ENCODE peak calls at places on chromosomes 12 and 14, in nine cellular contexts. One of them, this sample, is unnamed.
A peak's percentile ranks its signal among the peaks of the same experiment; 100 is the strongest.

GRCh38 chr14:61106627-61107147 is 125.6 kb downstream of the SLC38A6 start:
- DNase-seq in hepatocyte: no peak
- DNase-seq in transverse colon: no peak
- DNase-seq in stomach: no peak
- DNase-seq in HCT116: no peak
- DNase-seq in uterus: no peak
- DNase-seq in IMR-90: no peak
- DNase-seq in ovary: no peak
- DNase-seq in cardiac muscle cell: no peak
- DNase-seq in this sample: no peak

GRCh38 chr12:124914392-124915248 is at the start of gene UBC:
- DNase-seq in hepatocyte: peak; percentile 95
- DNase-seq in transverse colon: peak; percentile 95
- DNase-seq in stomach: peak; percentile 93
- DNase-seq in HCT116: peak; percentile 87
- DNase-seq in uterus: peak; percentile 89
- DNase-seq in IMR-90: peak; percentile 92
- DNase-seq in ovary: peak; percentile 94
- DNase-seq in cardiac muscle cell: peak; percentile 95
- DNase-seq in this sample: peak; percentile 93

GRCh38 chr12:170361-171225 is 43.4 kb downstream of the SLC6A12 start:
- DNase-seq in hepatocyte: no peak
- DNase-seq in transverse colon: no peak
- DNase-seq in stomach: no peak
- DNase-seq in HCT116: no peak
- DNase-seq in uterus: no peak
- DNase-seq in IMR-90: no peak
- DNase-seq in ovary: no peak
- DNase-seq in cardiac muscle cell: no peak
- DNase-seq in this sample: no peak

GRCh38 chr14:68792022-68792829 is 641 bp downstream of the ZFP36L1 start:
- DNase-seq in hepatocyte: no peak
- DNase-seq in transverse colon: no peak
- DNase-seq in stomach: peak; percentile 29
- DNase-seq in HCT116: no peak
- DNase-seq in uterus: peak; percentile 44
- DNase-seq in IMR-90: no peak
- DNase-seq in ovary: peak; percentile 51
- DNase-seq in cardiac muscle cell: no peak
- DNase-seq in this sample: peak; percentile 83

GRCh38 chr12:2447861-2448260 is 346.9 kb upstream of the FKBP4 start:
- DNase-seq in hepatocyte: no peak
- DNase-seq in transverse colon: no peak
- DNase-seq in stomach: no peak
- DNase-seq in HCT116: no peak
- DNase-seq in uterus: no peak
- DNase-seq in IMR-90: no peak
- DNase-seq in ovary: no peak
- DNase-seq in cardiac muscle cell: no peak
- DNase-seq in this sample: no peak

GRCh38 chr12:121719926-121720414 is 7.4 kb downstream of the TMEM120B start:
- DNase-seq in hepatocyte: peak; percentile 40
- DNase-seq in transverse colon: no peak
- DNase-seq in stomach: no peak
- DNase-seq in HCT116: no peak
- DNase-seq in uterus: peak; percentile 42
- DNase-seq in IMR-90: peak; percentile 93
- DNase-seq in ovary: no peak
- DNase-seq in cardiac muscle cell: peak; percentile 71
- DNase-seq in this sample: no peak

GRCh38 chr14:75871181-75871880 is 110.5 kb downstream of the TGFB3 start:
- DNase-seq in hepatocyte: peak; percentile 41
- DNase-seq in transverse colon: no peak
- DNase-seq in stomach: no peak
- DNase-seq in HCT116: no peak
- DNase-seq in uterus: no peak
- DNase-seq in IMR-90: peak; percentile 58
- DNase-seq in ovary: no peak
- DNase-seq in cardiac muscle cell: peak; percentile 76
- DNase-seq in this sample: no peak

GRCh38 chr12:95940514-95940913 is 1.9 kb downstream of the CCDC38 start:
- DNase-seq in hepatocyte: no peak
- DNase-seq in transverse colon: no peak
- DNase-seq in stomach: no peak
- DNase-seq in HCT116: no peak
- DNase-seq in uterus: no peak
- DNase-seq in IMR-90: no peak
- DNase-seq in ovary: no peak
- DNase-seq in cardiac muscle cell: no peak
- DNase-seq in this sample: no peak

GRCh38 chr12:32240210-32240609 is 133.6 kb downstream of the BICD1 start:
- DNase-seq in hepatocyte: no peak
- DNase-seq in transverse colon: no peak
- DNase-seq in stomach: no peak
- DNase-seq in HCT116: no peak
- DNase-seq in uterus: no peak
- DNase-seq in IMR-90: no peak
- DNase-seq in ovary: no peak
- DNase-seq in cardiac muscle cell: no peak
- DNase-seq in this sample: no peak

GRCh38 chr12:15088115-15088514 is 115.3 kb downstream of the PDE6H start:
- DNase-seq in hepatocyte: no peak
- DNase-seq in transverse colon: no peak
- DNase-seq in stomach: no peak
- DNase-seq in HCT116: no peak
- DNase-seq in uterus: no peak
- DNase-seq in IMR-90: no peak
- DNase-seq in ovary: no peak
- DNase-seq in cardiac muscle cell: no peak
- DNase-seq in this sample: no peak

GRCh38 chr14:75649773-75650172 is 10.9 kb downstream of the ERG28 start:
- DNase-seq in hepatocyte: no peak
- DNase-seq in transverse colon: no peak
- DNase-seq in stomach: no peak
- DNase-seq in HCT116: no peak
- DNase-seq in uterus: no peak
- DNase-seq in IMR-90: no peak
- DNase-seq in ovary: no peak
- DNase-seq in cardiac muscle cell: no peak
- DNase-seq in this sample: no peak

GRCh38 chr12:122166422-122167327 is 7.3 kb downstream of the IL31 start:
- DNase-seq in hepatocyte: no peak
- DNase-seq in transverse colon: no peak
- DNase-seq in stomach: no peak
- DNase-seq in HCT116: no peak
- DNase-seq in uterus: no peak
- DNase-seq in IMR-90: no peak
- DNase-seq in ovary: no peak
- DNase-seq in cardiac muscle cell: no peak
- DNase-seq in this sample: no peak

GRCh38 chr12:2677142-2677880 is 117.5 kb upstream of the FKBP4 start:
- DNase-seq in hepatocyte: no peak
- DNase-seq in transverse colon: no peak
- DNase-seq in stomach: no peak
- DNase-seq in HCT116: no peak
- DNase-seq in uterus: peak; percentile 9
- DNase-seq in IMR-90: no peak
- DNase-seq in ovary: no peak
- DNase-seq in cardiac muscle cell: no peak
- DNase-seq in this sample: peak; percentile 69

GRCh38 chr12:6114476-6114870 is 10.0 kb downstream of the VWF start:
- DNase-seq in hepatocyte: no peak
- DNase-seq in transverse colon: no peak
- DNase-seq in stomach: no peak
- DNase-seq in HCT116: no peak
- DNase-seq in uterus: no peak
- DNase-seq in IMR-90: no peak
- DNase-seq in ovary: no peak
- DNase-seq in cardiac muscle cell: no peak
- DNase-seq in this sample: no peak

GRCh38 chr12:77608157-77608755 is 222.4 kb upstream of the NAV3 start:
- DNase-seq in hepatocyte: no peak
- DNase-seq in transverse colon: no peak
- DNase-seq in stomach: no peak
- DNase-seq in HCT116: no peak
- DNase-seq in uterus: no peak
- DNase-seq in IMR-90: no peak
- DNase-seq in ovary: no peak
- DNase-seq in cardiac muscle cell: no peak
- DNase-seq in this sample: no peak

GRCh38 chr14:51552275-51552674 is 99.4 kb upstream of the FRMD6 start:
- DNase-seq in hepatocyte: no peak
- DNase-seq in transverse colon: no peak
- DNase-seq in stomach: no peak
- DNase-seq in HCT116: no peak
- DNase-seq in uterus: no peak
- DNase-seq in IMR-90: no peak
- DNase-seq in ovary: no peak
- DNase-seq in cardiac muscle cell: no peak
- DNase-seq in this sample: no peak

GRCh38 chr12:126706300-126706699 is 1560.7 kb upstream of the TMEM132C start:
- DNase-seq in hepatocyte: peak; percentile 16
- DNase-seq in transverse colon: no peak
- DNase-seq in stomach: no peak
- DNase-seq in HCT116: no peak
- DNase-seq in uterus: no peak
- DNase-seq in IMR-90: no peak
- DNase-seq in ovary: no peak
- DNase-seq in cardiac muscle cell: no peak
- DNase-seq in this sample: no peak

GRCh38 chr12:71702590-71702989 is 16.7 kb downstream of the TMEM19 start:
- DNase-seq in hepatocyte: no peak
- DNase-seq in transverse colon: no peak
- DNase-seq in stomach: no peak
- DNase-seq in HCT116: no peak
- DNase-seq in uterus: no peak
- DNase-seq in IMR-90: peak; percentile 41
- DNase-seq in ovary: no peak
- DNase-seq in cardiac muscle cell: no peak
- DNase-seq in this sample: no peak

GRCh38 chr14:74326369-74327152 is 21.7 kb upstream of the VRTN start:
- DNase-seq in hepatocyte: peak; percentile 68
- DNase-seq in transverse colon: no peak
- DNase-seq in stomach: no peak
- DNase-seq in HCT116: no peak
- DNase-seq in uterus: no peak
- DNase-seq in IMR-90: no peak
- DNase-seq in ovary: no peak
- DNase-seq in cardiac muscle cell: peak; percentile 6
- DNase-seq in this sample: no peak

GRCh38 chr12:1436996-1437395 is 157.4 kb downstream of the FBXL14 start:
- DNase-seq in hepatocyte: no peak
- DNase-seq in transverse colon: no peak
- DNase-seq in stomach: no peak
- DNase-seq in HCT116: no peak
- DNase-seq in uterus: no peak
- DNase-seq in IMR-90: no peak
- DNase-seq in ovary: no peak
- DNase-seq in cardiac muscle cell: no peak
- DNase-seq in this sample: no peak
- H3K27ac ChIP-seq in hepatocyte: no peak overlapping the region
- H3K27ac ChIP-seq in transverse colon: no peak overlapping the region
- H3K27ac ChIP-seq in stomach: no peak overlapping the region
- H3K27ac ChIP-seq in HCT116: no peak overlapping the region
- H3K27ac ChIP-seq in uterus: no peak overlapping the region
- H3K27ac ChIP-seq in IMR-90: no peak overlapping the region
- H3K27ac ChIP-seq in ovary: no peak overlapping the region
- H3K27ac ChIP-seq in cardiac muscle cell: peak overlapping the region; percentile 98
- H3K27ac ChIP-seq in this sample: no peak overlapping the region

GRCh38 chr12:92133795-92134637 is 11.6 kb downstream of the BTG1 start:
- DNase-seq in hepatocyte: no peak
- DNase-seq in transverse colon: no peak
- DNase-seq in stomach: no peak
- DNase-seq in HCT116: no peak
- DNase-seq in uterus: no peak
- DNase-seq in IMR-90: no peak
- DNase-seq in ovary: no peak
- DNase-seq in cardiac muscle cell: no peak
- DNase-seq in this sample: no peak
- H3K4me3 ChIP-seq in hepatocyte: no peak overlapping the region
- H3K4me3 ChIP-seq in transverse colon: no peak overlapping the region
- H3K4me3 ChIP-seq in stomach: no peak overlapping the region
- H3K4me3 ChIP-seq in HCT116: no peak overlapping the region
- H3K4me3 ChIP-seq in uterus: peak overlapping the region; percentile 1
- H3K4me3 ChIP-seq in IMR-90: no peak overlapping the region
- H3K4me3 ChIP-seq in ovary: no peak overlapping the region
- H3K4me3 ChIP-seq in cardiac muscle cell: no peak overlapping the region
- H3K4me3 ChIP-seq in this sample: peak overlapping the region; percentile 40

GRCh38 chr12:29241821-29242591 is 92.9 kb downstream of the FAR2 start:
- DNase-seq in hepatocyte: peak; percentile 69
- DNase-seq in transverse colon: peak; percentile 37
- DNase-seq in stomach: peak; percentile 45
- DNase-seq in HCT116: peak; percentile 49
- DNase-seq in uterus: no peak
- DNase-seq in IMR-90: peak; percentile 80
- DNase-seq in ovary: no peak
- DNase-seq in cardiac muscle cell: peak; percentile 87
- DNase-seq in this sample: no peak
- TF ChIP-seq CTCF in hepatocyte: no peak
- TF ChIP-seq CTCF in transverse colon: peak; percentile 48
- TF ChIP-seq CTCF in stomach: no peak
- TF ChIP-seq CTCF in HCT116: no peak
- TF ChIP-seq CTCF in uterus: no peak
- TF ChIP-seq CTCF in IMR-90: no peak
- TF ChIP-seq CTCF in ovary: no peak
- TF ChIP-seq CTCF in cardiac muscle cell: peak; percentile 5
- TF ChIP-seq CTCF in this sample: no peak

DNA sequence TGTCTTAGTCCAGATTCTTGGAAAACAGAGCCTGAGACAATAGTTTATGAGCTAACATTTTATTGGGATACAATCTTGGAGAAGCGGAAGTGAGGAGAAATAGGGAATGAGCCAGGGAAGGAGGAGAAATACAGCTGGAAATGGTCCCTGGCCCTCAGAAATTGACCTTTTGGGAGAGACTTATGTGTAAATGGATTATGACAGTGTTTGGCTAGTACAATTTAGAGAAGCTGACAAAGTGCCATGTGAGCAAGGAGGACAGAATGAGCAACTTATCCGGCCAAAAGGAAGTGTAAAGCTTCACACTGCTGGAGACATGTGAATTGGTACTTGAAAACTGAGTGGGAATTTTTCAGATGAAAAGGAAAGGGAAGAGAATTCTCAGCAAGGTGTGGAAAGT is 2.9 kb downstream of the GLIPR1 start:
- DNase-seq in hepatocyte: no peak
- DNase-seq in transverse colon: no peak
- DNase-seq in stomach: no peak
- DNase-seq in HCT116: no peak
- DNase-seq in uterus: peak; percentile 27
- DNase-seq in IMR-90: no peak
- DNase-seq in ovary: no peak
- DNase-seq in cardiac muscle cell: peak; percentile 21
- DNase-seq in this sample: no peak
- H3K27ac ChIP-seq in hepatocyte: no peak overlapping the region
- H3K27ac ChIP-seq in transverse colon: peak overlapping the region; percentile 83
- H3K27ac ChIP-seq in stomach: peak overlapping the region; percentile 44
- H3K27ac ChIP-seq in HCT116: no peak overlapping the region
- H3K27ac ChIP-seq in uterus: peak overlapping the region; percentile 80
- H3K27ac ChIP-seq in IMR-90: peak overlapping the region; percentile 17
- H3K27ac ChIP-seq in ovary: no peak overlapping the region
- H3K27ac ChIP-seq in cardiac muscle cell: no peak overlapping the region
- H3K27ac ChIP-seq in this sample: peak overlapping the region; percentile 81

GRCh38 chr12:62163368-62163767 is 96.8 kb upstream of the USP15 start:
- DNase-seq in hepatocyte: no peak
- DNase-seq in transverse colon: no peak
- DNase-seq in stomach: no peak
- DNase-seq in HCT116: no peak
- DNase-seq in uterus: no peak
- DNase-seq in IMR-90: no peak
- DNase-seq in ovary: no peak
- DNase-seq in cardiac muscle cell: no peak
- DNase-seq in this sample: no peak
- H3K4me3 ChIP-seq in hepatocyte: no peak overlapping the region
- H3K4me3 ChIP-seq in transverse colon: no peak overlapping the region
- H3K4me3 ChIP-seq in stomach: no peak overlapping the region
- H3K4me3 ChIP-seq in HCT116: no peak overlapping the region
- H3K4me3 ChIP-seq in uterus: no peak overlapping the region
- H3K4me3 ChIP-seq in IMR-90: no peak overlapping the region
- H3K4me3 ChIP-seq in ovary: no peak overlapping the region
- H3K4me3 ChIP-seq in cardiac muscle cell: no peak overlapping the region
- H3K4me3 ChIP-seq in this sample: no peak overlapping the region

This sample was measured in coronary artery.